ENCODE peak calls at places on chromosomes 11 and 22, in seven cellular contexts. E is endothelial cell of umbilical vein; W is tibial artery; N is CD8-positive, alpha-beta T cell; H is uterus; V is upper lobe of right lung; F is stomach. R is an unnamed sample.
A peak's percentile ranks its signal among the peaks of the same experiment; 100 is the strongest.

GRCh38 chr11:17531071-17531817 is 13.0 kb downstream of the USH1C start:
- DNase-seq in V (no peak), F (no peak), N (no peak), E (peak; percentile 44), W (no peak), H (no peak), R (no peak)

GRCh38 chr11:13663631-13664071 is 4.8 kb upstream of the FAR1 start:
- DNase-seq in E (peak; percentile 49), W (no peak), H (no peak), V (no peak), F (no peak), N (no peak), R (no peak)

GRCh38 chr11:93958991-93959390 is 62.2 kb upstream of the HEPHL1 start:
- DNase-seq in N (no peak), W (no peak), V (no peak), H (no peak), E (no peak), F (no peak), R (no peak)

GRCh38 chr22:39527481-39527961 is 5.0 kb downstream of the RPS19BP1 start:
- DNase-seq in F (peak; percentile 59), H (no peak), E (no peak), V (no peak), N (no peak), W (no peak), R (no peak)

GRCh38 chr11:130804306-130805077 is 111.8 kb downstream of the SNX19 start:
- DNase-seq in H (no peak), W (no peak), F (no peak), N (no peak), E (no peak), V (no peak), R (no peak)

GRCh38 chr11:63494936-63495335 is 4.0 kb upstream of the PLAAT5 start:
- DNase-seq in W (no peak), F (peak; percentile 81), E (no peak), V (no peak), H (no peak), N (no peak), R (no peak)

GRCh38 chr11:124751391-124751740 is 689 bp downstream of the VSIG2 start:
- DNase-seq in V (no peak), W (no peak), H (no peak), F (no peak), N (no peak), E (no peak), R (no peak)

GRCh38 chr11:96869207-96869606 is 479.4 kb downstream of the JRKL start:
- DNase-seq in H (no peak), E (no peak), V (no peak), F (no peak), N (no peak), W (no peak), R (no peak)

GRCh38 chr11:128207861-128208321 is 379.5 kb downstream of the ETS1 start:
- DNase-seq in V (no peak), H (no peak), W (no peak), F (no peak), E (peak; percentile 88), N (no peak), R (no peak)

GRCh38 chr11:47413908-47414684 is 5.7 kb downstream of the SLC39A13 start:
- DNase-seq in F (no peak), N (no peak), V (peak; percentile 72), H (peak; percentile 76), W (no peak), E (no peak), R (no peak)

GRCh38 chr22:46070215-46070721 is 80.1 kb upstream of the PPARA start:
- DNase-seq in W (peak; percentile 92), E (peak; percentile 52), H (peak; percentile 78), F (peak; percentile 75), V (peak; percentile 89), N (no peak), R (no peak)

GRCh38 chr11:85945788-85946187 is 90.6 kb downstream of the CCDC83 start:
- DNase-seq in F (no peak), N (no peak), H (no peak), W (no peak), E (no peak), V (no peak), R (no peak)

GRCh38 chr22:38953091-38953490 is 4.3 kb upstream of the APOBEC3A start:
- DNase-seq in N (no peak), E (no peak), H (no peak), W (peak; percentile 52), F (no peak), V (no peak), R (no peak)

GRCh38 chr11:65499713-65500261 is 942 bp downstream of the MALAT1 start:
- DNase-seq in V (no peak), H (no peak), W (no peak), N (no peak), E (no peak), F (no peak), R (no peak)

GRCh38 chr11:76371170-76371569 is 9.8 kb downstream of the THAP12 start:
- DNase-seq in V (no peak), W (no peak), N (no peak), F (no peak), H (no peak), E (peak; percentile 95), R (no peak)

GRCh38 chr11:19951558-19952083 is 208.7 kb downstream of the DBX1 start:
- DNase-seq in F (no peak), H (no peak), E (peak; percentile 81), N (no peak), W (no peak), V (no peak), R (no peak)

GRCh38 chr22:40965936-40966557 is 14.9 kb downstream of the RBX1 start:
- DNase-seq in F (no peak), W (no peak), H (no peak), E (no peak), V (no peak), N (no peak), R (no peak)

GRCh38 chr11:122109932-122110331 is 6.1 kb downstream of the BLID start:
- DNase-seq in F (no peak), V (no peak), E (no peak), H (no peak), W (no peak), N (no peak), R (no peak)

GRCh38 chr22:25357056-25357455 is 137.6 kb downstream of the CRYBB2 start:
- DNase-seq in H (no peak), V (peak; percentile 42), N (no peak), F (no peak), E (no peak), W (peak; percentile 47), R (no peak)

GRCh38 chr22:25353516-25354445 is 134.3 kb downstream of the CRYBB2 start:
- DNase-seq in H (no peak), V (peak; percentile 33), E (no peak), N (no peak), W (peak; percentile 44), F (no peak), R (no peak)

GRCh38 chr22:25352294-25352680 is 132.8 kb downstream of the CRYBB2 start:
- DNase-seq in V (peak; percentile 32), W (no peak), E (no peak), N (no peak), F (no peak), H (no peak), R (no peak)

GRCh38 chr22:25351631-25352293 is 132.3 kb downstream of the CRYBB2 start:
- DNase-seq in N (no peak), H (no peak), E (no peak), V (peak; percentile 32), W (no peak), F (peak; percentile 21), R (no peak)

GRCh38 chr22:25354456-25354855 is 135.0 kb downstream of the CRYBB2 start:
- DNase-seq in F (no peak), W (peak; percentile 50), H (no peak), E (no peak), N (no peak), V (peak; percentile 47), R (no peak)
- TF ChIP-seq CTCF in F (no peak), W (no peak), H (no peak), E (no peak), N (no peak), V (no peak), R (no peak)

DNA sequence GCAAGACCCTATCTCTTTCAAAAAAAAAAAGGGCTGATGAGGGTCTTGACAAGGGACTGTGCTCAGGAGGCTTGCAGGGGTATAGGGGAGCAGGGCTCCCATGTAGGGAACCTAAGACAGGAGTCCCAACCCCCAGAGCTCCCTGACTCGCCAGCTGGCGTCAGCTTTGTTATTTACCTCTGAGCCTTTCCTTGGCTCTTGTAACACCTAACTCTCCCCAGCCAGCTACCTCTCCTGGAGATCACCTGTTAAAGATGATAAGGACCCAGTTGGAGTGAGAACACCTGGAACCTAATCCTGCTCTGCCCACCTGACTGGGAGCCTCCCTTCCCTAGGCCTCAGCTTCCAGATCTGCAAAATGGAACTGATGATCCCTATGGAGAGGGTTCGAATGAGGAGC is 13.2 kb downstream of the SLC35E4 start:
- DNase-seq in W (no peak), F (peak; percentile 72), H (no peak), N (no peak), E (no peak), V (no peak), R (no peak)
- H3K27ac ChIP-seq in W (no peak overlapping the region), F (peak overlapping the region; percentile 52), H (no peak overlapping the region), N (no peak overlapping the region), E (peak overlapping the region; percentile 51), V (no peak overlapping the region), R (no peak overlapping the region)

DNA sequence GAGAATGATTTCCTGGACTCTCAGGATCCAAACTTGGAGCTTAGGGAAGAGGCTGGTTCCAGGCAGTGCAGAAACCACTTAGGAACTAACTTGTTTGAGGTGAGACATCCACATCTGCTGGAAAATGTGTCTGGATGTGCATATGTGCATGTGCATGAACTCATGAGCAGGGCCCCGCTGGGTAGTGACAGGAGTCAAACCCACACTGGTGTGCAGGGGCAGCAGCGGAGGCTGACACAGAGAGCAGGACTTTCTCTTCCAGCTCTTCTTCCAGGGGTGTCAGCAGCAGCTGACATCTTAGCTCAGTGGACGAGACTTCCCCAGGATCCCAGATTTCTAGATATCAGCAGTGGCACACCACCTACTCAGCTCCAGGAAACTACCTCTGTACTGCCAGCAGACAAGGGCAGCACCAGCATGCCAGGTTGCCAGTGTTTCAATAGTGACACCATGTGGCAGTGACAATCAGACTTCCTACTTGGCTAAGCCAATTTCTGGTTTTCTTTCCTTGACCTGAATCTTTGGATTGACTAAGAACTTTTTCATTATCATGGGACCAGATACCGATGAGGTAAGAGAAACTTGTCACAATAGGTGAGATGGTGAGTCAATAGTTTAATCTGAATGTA is 227.5 kb upstream of the ZC3H12C start:
- DNase-seq in H (no peak), N (no peak), V (no peak), F (no peak), W (no peak), E (no peak), R (no peak)
- TF ChIP-seq CTCF in H (no peak), N (no peak), V (no peak), F (no peak), W (no peak), E (no peak), R (no peak)

GRCh38 chr22:29308148-29308790 is 1.8 kb downstream of the GAS2L1 start:
- DNase-seq in N (no peak), H (no peak), E (no peak), W (peak; percentile 68), F (no peak), V (no peak), R (no peak)

GRCh38 chr22:29306175-29306829 is at the start of gene GAS2L1:
- DNase-seq in N (peak; percentile 39), F (peak; percentile 81), V (peak; percentile 91), E (peak; percentile 85), W (peak; percentile 91), H (peak; percentile 80), R (no peak)

GRCh38 chr22:29305836-29306174 is 645 bp upstream of the GAS2L1 start:
- DNase-seq in F (no peak), E (no peak), H (peak; percentile 46), V (no peak), W (no peak), N (no peak), R (no peak)

GRCh38 chr22:29307658-29308147 is 1.3 kb downstream of the GAS2L1 start:
- DNase-seq in F (no peak), W (peak; percentile 70), N (no peak), E (no peak), V (no peak), H (no peak), R (no peak)

GRCh38 chr22:29306830-29307657 is 594 bp downstream of the GAS2L1 start:
- DNase-seq in N (no peak), E (peak; percentile 71), V (peak; percentile 91), H (peak; percentile 78), F (peak; percentile 83), W (peak; percentile 90), R (no peak)
- H3K27ac ChIP-seq in N (no peak overlapping the region), E (peak overlapping the region; percentile 87), V (peak overlapping the region; percentile 87), H (peak overlapping the region; percentile 78), F (peak overlapping the region; percentile 91), W (peak overlapping the region; percentile 91), R (peak overlapping the region; percentile 70)

R was measured in thoracic aorta.